ENCODE peak calls at places on chromosomes 3 and 15, in nine cellular contexts. H, F, R, M, C, A, Q, O and G are unnamed samples.

GRCh38 chr3:23201154-23201838 is 1.8 kb upstream of the UBE2E2 start:
- DNase-seq in C (no peak), H (no peak), F (no peak), M (no peak), O (no peak), A (no peak), Q (no peak), R (no peak), G (no peak)

GRCh38 chr15:70474682-70475438 is 288.5 kb downstream of the UACA start:
- DNase-seq in H (peak), C (peak), F (peak), R (no peak), M (peak), A (peak), O (no peak), Q (no peak), G (peak)

GRCh38 chr3:134699141-134699711 is 48.4 kb upstream of the KY start:
- DNase-seq in C (no peak), Q (no peak), H (no peak), F (no peak), O (no peak), M (no peak), A (no peak), R (no peak), G (no peak)

GRCh38 chr3:110567032-110567431 is 504.6 kb upstream of the NECTIN3 start:
- DNase-seq in A (peak), R (no peak), M (no peak), Q (no peak), F (no peak), H (no peak), O (no peak), C (no peak), G (no peak)

GRCh38 chr15:83065431-83065830 is 1.6 kb downstream of the BTBD1 start:
- DNase-seq in F (no peak), O (no peak), C (no peak), Q (no peak), A (no peak), M (no peak), R (no peak), H (no peak), G (no peak)

GRCh38 chr3:43894176-43895049 is 203.7 kb downstream of the ABHD5 start:
- DNase-seq in R (peak), A (no peak), H (no peak), Q (peak), C (peak), M (no peak), O (no peak), F (peak), G (no peak)

GRCh38 chr3:82390868-82391267 is 629.4 kb upstream of the GBE1 start:
- DNase-seq in O (no peak), A (no peak), Q (no peak), R (no peak), C (no peak), F (no peak), H (no peak), M (no peak), G (no peak)

GRCh38 chr3:128425142-128425845 is 41.4 kb downstream of the DNAJB8 start:
- DNase-seq in R (no peak), H (no peak), A (no peak), C (no peak), F (no peak), M (no peak), Q (no peak), O (no peak), G (no peak)

GRCh38 chr3:128906031-128906803 is 26.8 kb downstream of the ACAD9 start:
- DNase-seq in H (no peak), O (no peak), R (no peak), C (no peak), A (no peak), M (no peak), Q (no peak), F (no peak), G (no peak)

GRCh38 chr3:160472344-160472743 is 22.8 kb upstream of the TRIM59 start:
- DNase-seq in A (no peak), O (no peak), Q (no peak), F (no peak), H (no peak), C (no peak), R (no peak), M (no peak), G (no peak)

GRCh38 chr3:66115858-66116654 is 77.3 kb upstream of the MAGI1 start:
- DNase-seq in R (no peak), C (peak), M (no peak), F (peak), O (no peak), A (peak), H (peak), Q (no peak), G (no peak)

GRCh38 chr3:111285691-111286090 is 214.1 kb downstream of the NECTIN3 start:
- DNase-seq in Q (no peak), H (no peak), F (no peak), O (no peak), C (no peak), M (no peak), A (no peak), R (no peak), G (no peak)

GRCh38 chr3:167941234-167941995 is 154.3 kb downstream of the GOLIM4 start:
- DNase-seq in F (peak), O (no peak), C (no peak), R (no peak), A (peak), M (peak), H (no peak), Q (no peak), G (peak)

GRCh38 chr3:188656196-188656982 is 502.4 kb downstream of the LPP start:
- DNase-seq in O (no peak), M (no peak), F (no peak), Q (no peak), R (no peak), C (no peak), A (peak), H (no peak), G (no peak)

GRCh38 chr3:193772389-193772788 is 179.4 kb downstream of the OPA1 start:
- DNase-seq in Q (no peak), C (no peak), F (no peak), M (no peak), A (no peak), H (no peak), R (no peak), O (no peak), G (no peak)

GRCh38 chr3:186599142-186599784 is 13.6 kb upstream of the AHSG start:
- DNase-seq in O (no peak), Q (no peak), M (no peak), F (no peak), R (no peak), A (no peak), C (no peak), H (no peak), G (no peak)

GRCh38 chr15:85063088-85063487 is 81.4 kb downstream of the PDE8A start:
- DNase-seq in R (no peak), M (no peak), A (no peak), Q (no peak), O (no peak), H (no peak), F (no peak), C (no peak), G (no peak)

GRCh38 chr15:63488432-63488910 is 15.9 kb upstream of the USP3 start:
- DNase-seq in Q (no peak), H (no peak), R (no peak), C (no peak), A (no peak), F (no peak), M (no peak), O (no peak), G (no peak)

GRCh38 chr3:55085231-55085630 is 157.4 kb upstream of the LRTM1 start:
- DNase-seq in O (no peak), Q (no peak), H (no peak), M (no peak), C (no peak), F (no peak), R (no peak), A (no peak), G (no peak)

GRCh38 chr3:141399200-141399599 is 30.9 kb downstream of the ZBTB38 start:
- DNase-seq in A (no peak), H (no peak), O (no peak), M (no peak), R (no peak), C (no peak), F (no peak), Q (no peak), G (no peak)

GRCh38 chr3:111715911-111716523 is 120.9 kb upstream of the ZBED2 start:
- DNase-seq in A (peak), C (peak), F (peak), Q (no peak), O (no peak), R (peak), H (no peak), M (peak), G (peak)

GRCh38 chr15:26197719-26198118 is 334.6 kb upstream of the ATP10A start:
- DNase-seq in O (no peak), R (no peak), C (no peak), F (no peak), M (no peak), A (no peak), Q (no peak), H (no peak), G (no peak)

GRCh38 chr15:83491486-83491885 is 44.3 kb downstream of the SH3GL3 start:
- DNase-seq in R (no peak), H (no peak), O (no peak), M (no peak), F (no peak), C (no peak), A (no peak), Q (no peak), G (no peak)

GRCh38 chr3:124434176-124434575 is 296.1 kb upstream of the UMPS start:
- DNase-seq in O (no peak), H (no peak), C (no peak), F (no peak), Q (no peak), R (no peak), M (no peak), A (no peak), G (no peak)

GRCh38 chr15:39597751-39598185 is 16.9 kb downstream of the THBS1 start:
- DNase-seq in F (no peak), C (peak), H (no peak), R (no peak), O (no peak), Q (no peak), A (peak), M (no peak), G (no peak)